ENCODE peak calls at places on chromosomes 6 and 20, in six cellular contexts. Y, Q, D, L, G and R are unnamed samples.

GRCh38 chr6:170279977-170280688 is 10.7 kb downstream of the DLL1 start:
- DNase-seq in Q (no peak), D (no peak), Y (no peak), L (no peak), G (peak; percentile 72), R (peak; percentile 82)

GRCh38 chr6:42017021-42017643 is 33.2 kb upstream of the TAF8 start:
- DNase-seq in L (peak; percentile 62), Y (no peak), D (no peak), G (peak; percentile 55), Q (no peak), R (no peak)

GRCh38 chr6:89452269-89452668 is 19.3 kb downstream of the ANKRD6 start:
- DNase-seq in L (no peak), Q (no peak), D (no peak), Y (no peak), G (no peak), R (no peak)

GRCh38 chr20:3687655-3688054 is 5.8 kb upstream of the ADAM33 start:
- DNase-seq in D (peak; percentile 39), G (no peak), L (peak; percentile 54), Y (no peak), Q (peak; percentile 44), R (peak; percentile 86)

GRCh38 chr6:25473447-25473846 is 178.6 kb upstream of the SCGN start:
- DNase-seq in Q (no peak), G (no peak), D (no peak), Y (no peak), L (no peak), R (no peak)

GRCh38 chr6:28488916-28489365 is 26.7 kb downstream of the GPX6 start:
- DNase-seq in D (peak; percentile 72), G (peak; percentile 24), Y (peak; percentile 66), L (peak; percentile 41), Q (peak; percentile 82), R (peak; percentile 16)

GRCh38 chr6:100202417-100203194 is 208.6 kb upstream of the MCHR2 start:
- DNase-seq in Q (no peak), D (peak; percentile 77), L (no peak), Y (no peak), G (no peak), R (no peak)

GRCh38 chr20:50194831-50195523 is 4.3 kb downstream of the CEBPB start:
- DNase-seq in D (no peak), L (no peak), G (no peak), Y (no peak), Q (no peak), R (no peak)

GRCh38 chr6:108737594-108738546 is 110.4 kb upstream of the ARMC2 start:
- DNase-seq in G (no peak), L (peak; percentile 82), Y (no peak), Q (no peak), D (peak; percentile 86), R (no peak)

GRCh38 chr6:170085475-170086401 is 205.1 kb downstream of the DLL1 start:
- DNase-seq in Q (no peak), G (no peak), D (no peak), Y (no peak), L (no peak), R (no peak)

GRCh38 chr6:143176090-143177021 is 115.7 kb downstream of the AIG1 start:
- DNase-seq in G (no peak), Y (no peak), Q (no peak), D (peak; percentile 19), L (no peak), R (no peak)

GRCh38 chr6:133447924-133448323 is 206.8 kb downstream of the EYA4 start:
- DNase-seq in D (no peak), G (no peak), Y (no peak), Q (no peak), L (no peak), R (no peak)

GRCh38 chr20:53088786-53089185 is 116.6 kb downstream of the TSHZ2 start:
- DNase-seq in Y (no peak), D (no peak), Q (no peak), G (no peak), L (no peak), R (no peak)

GRCh38 chr20:46774943-46775560 is 65.6 kb downstream of the SLC2A10 start:
- DNase-seq in D (peak; percentile 22), Q (no peak), G (no peak), L (no peak), Y (no peak), R (no peak)

DNA sequence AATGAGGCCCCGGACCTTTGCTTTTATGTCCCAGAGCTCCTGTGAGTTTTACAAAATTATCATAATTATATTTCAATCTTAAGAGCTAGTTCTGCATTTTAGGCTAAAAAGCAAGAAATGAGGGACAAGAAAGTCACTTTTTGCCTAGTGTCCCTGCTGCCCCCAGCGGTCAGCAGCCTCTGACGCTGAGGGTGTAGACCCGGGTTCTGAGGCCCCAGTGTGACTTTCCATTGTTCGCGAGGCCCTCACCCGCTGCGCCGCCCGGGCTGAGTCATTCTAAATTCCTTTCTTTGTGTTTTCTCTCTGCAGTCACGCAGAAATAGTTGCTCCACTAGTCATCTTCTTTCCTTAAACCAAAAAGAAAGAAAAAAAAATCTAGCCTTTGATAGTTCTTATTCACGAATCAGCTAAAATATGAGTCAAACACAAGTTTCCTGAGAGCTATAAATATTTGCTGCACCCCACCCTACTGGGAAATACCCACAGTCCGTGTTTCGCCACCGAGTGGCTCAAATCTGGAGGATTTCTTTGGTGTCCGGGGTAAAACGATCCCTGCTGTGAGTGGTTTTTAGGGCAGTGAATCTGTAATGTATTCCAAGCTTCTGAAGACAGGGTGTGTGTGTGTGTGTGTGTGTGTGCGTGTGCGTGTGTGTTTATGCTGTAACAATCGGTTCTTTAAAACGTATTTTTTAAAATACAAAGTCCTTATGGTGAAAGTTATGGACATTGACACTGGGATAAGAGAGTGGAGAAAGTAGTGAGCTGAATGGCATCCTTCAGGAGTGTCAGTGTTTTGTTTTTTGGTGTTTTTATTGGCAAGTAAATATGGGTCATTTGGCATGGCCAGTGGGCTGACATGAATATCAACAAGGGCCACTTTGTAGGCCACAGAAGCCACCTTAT is 59.7 kb upstream of the EEF1A1 start:
- DNase-seq in Q (peak; percentile 93), G (peak; percentile 36), Y (peak; percentile 61), L (peak; percentile 81), D (peak; percentile 96), R (peak; percentile 49)
- TF ChIP-seq JUND in Q (peak; percentile 77), G (peak; percentile 98), Y (no peak), L (peak; percentile 83), D (peak; percentile 98), R (no peak)

DNA sequence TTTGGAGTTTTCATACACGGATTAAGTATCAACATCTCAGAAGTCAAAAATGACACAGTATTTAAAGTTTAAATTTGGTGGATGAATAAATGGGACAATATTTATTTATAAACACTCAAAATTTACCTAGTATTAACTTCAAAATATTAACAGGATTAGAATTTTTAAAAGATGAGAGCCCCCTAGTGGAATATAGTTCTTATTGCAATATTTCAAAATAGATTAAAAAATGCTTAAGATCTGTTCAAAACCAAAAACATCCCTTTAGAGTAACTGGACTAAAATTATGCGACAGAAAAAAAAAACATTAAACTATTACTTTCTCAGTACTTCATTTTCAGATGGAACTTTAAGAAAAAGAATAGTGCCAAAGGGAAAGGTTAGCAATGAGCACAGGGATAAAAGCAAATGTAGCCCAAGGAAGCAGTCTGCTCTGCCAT is 56.6 kb downstream of the SNX14 start:
- DNase-seq in Q (no peak), Y (no peak), D (no peak), L (no peak), G (peak; percentile 14), R (peak; percentile 0)
- TF ChIP-seq JUND in Q (no peak), Y (no peak), D (no peak), L (no peak), G (no peak), R (no peak)

GRCh38 chr20:11387189-11387754 is 530.4 kb upstream of the BTBD3 start:
- DNase-seq in Y (no peak), Q (no peak), L (no peak), D (peak; percentile 3), G (no peak), R (no peak)
- TF ChIP-seq JUND in Y (no peak), Q (no peak), L (no peak), D (no peak), G (peak; percentile 27), R (no peak)

GRCh38 chr6:137350857-137351256 is 131.7 kb upstream of the IFNGR1 start:
- DNase-seq in D (no peak), L (no peak), Y (no peak), Q (no peak), G (no peak), R (no peak)

GRCh38 chr6:137351890-137352289 is 132.7 kb upstream of the IFNGR1 start:
- DNase-seq in L (no peak), Q (peak; percentile 86), D (no peak), G (no peak), Y (no peak), R (no peak)

GRCh38 chr6:137353842-137354397 is 134.7 kb upstream of the IFNGR1 start:
- DNase-seq in L (no peak), Q (peak; percentile 100), Y (no peak), G (no peak), D (no peak), R (no peak)

GRCh38 chr6:137353346-137353745 is 134.2 kb upstream of the IFNGR1 start:
- DNase-seq in Q (no peak), Y (no peak), L (no peak), D (no peak), G (no peak), R (no peak)

GRCh38 chr6:137352859-137353258 is 133.7 kb upstream of the IFNGR1 start:
- DNase-seq in L (no peak), Y (no peak), D (no peak), Q (peak; percentile 93), G (no peak), R (no peak)
- TF ChIP-seq JUND in L (no peak), Y (no peak), D (no peak), Q (no peak), G (no peak), R (no peak)

DNA sequence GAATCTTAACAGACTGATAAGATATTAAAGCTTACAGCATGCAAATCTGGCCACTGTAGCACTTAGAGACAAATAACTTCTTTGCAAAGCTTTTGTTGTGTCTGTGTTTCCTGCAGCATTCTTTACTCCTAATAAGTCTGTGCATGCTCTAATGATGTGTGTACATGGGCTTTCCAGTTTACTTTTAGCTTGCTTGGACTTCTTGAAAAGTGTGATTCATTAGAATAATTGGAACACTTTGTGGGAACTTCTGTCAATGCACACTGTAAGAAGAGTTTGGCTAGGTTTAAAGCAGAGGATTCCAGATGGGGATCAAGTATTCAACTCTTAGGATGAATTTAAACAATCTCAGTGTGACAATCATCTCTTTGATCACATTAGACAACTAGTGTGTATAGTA is 22.1 kb upstream of the TINAG start:
- DNase-seq in Y (no peak), L (no peak), G (no peak), D (no peak), Q (no peak), R (no peak)
- TF ChIP-seq JUND in Y (no peak), L (no peak), G (no peak), D (no peak), Q (no peak), R (no peak)

DNA sequence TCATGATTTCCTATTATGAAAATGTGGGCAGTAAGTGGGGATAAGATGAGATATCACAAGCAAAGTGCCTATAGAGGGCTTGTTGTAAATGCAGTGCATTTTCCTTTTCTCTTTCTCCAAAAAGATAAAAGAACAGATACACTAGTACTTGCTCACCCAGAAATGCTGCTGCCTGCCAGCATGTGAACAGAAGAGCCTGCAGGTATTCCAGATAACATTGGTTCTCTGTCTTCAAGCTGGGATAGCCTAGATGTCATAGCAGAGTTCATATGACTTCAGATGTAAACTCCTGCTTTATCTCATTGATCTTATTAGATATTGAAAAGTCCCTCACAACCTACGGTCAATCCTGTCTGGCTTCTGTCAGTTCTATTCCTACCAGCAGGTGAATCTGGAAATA is 123.7 kb downstream of the TMEM200A start:
- DNase-seq in Q (no peak), D (no peak), G (no peak), L (no peak), Y (no peak), R (no peak)
- TF ChIP-seq JUND in Q (no peak), D (no peak), G (no peak), L (no peak), Y (no peak), R (no peak)

GRCh38 chr6:106431972-106432371 is 71.5 kb downstream of the CRYBG1 start:
- DNase-seq in G (no peak), Y (no peak), L (no peak), Q (no peak), D (no peak), R (no peak)
- TF ChIP-seq JUND in G (no peak), Y (no peak), L (no peak), Q (no peak), D (no peak), R (no peak)